ENCODE peak calls at places on chromosomes 11 and 22, in nine cellular contexts. S is NCI-H345; Z is MV-4-11; C is EH; E is KG1; B is activated T-cell treated with anti-CD3 and anti-CD28 coated beads for 48 hours; V is fibroblast of mammary gland; X is sciatic nerve; T is stimulated activated effector memory CD8-positive, alpha-beta T cell treated with anti-CD3 and anti-CD28 coated beads, Interleukin-12 subunit alpha, Interleukin-12 subunit beta, amount 100 ng/mL, for 72 hours. D is an unnamed sample.

GRCh38 chr22:29750559-29750958 is 16.2 kb downstream of the ZMAT5 start:
- DNase-seq in S (no peak), Z (no peak), C (no peak), E (no peak), B (no peak), V (no peak), X (no peak), T (no peak), D (no peak)

GRCh38 chr11:112134473-112134872 is 29.4 kb downstream of the IL18 start:
- DNase-seq in S (no peak), Z (no peak), C (no peak), E (no peak), B (no peak), V (no peak), X (no peak), T (no peak), D (no peak)

GRCh38 chr11:7525424-7525823 is 11.6 kb downstream of the PPFIBP2 start:
- DNase-seq in S (no peak), Z (no peak), C (no peak), E (no peak), B (no peak), V (no peak), X (no peak), T (no peak), D (no peak)

GRCh38 chr11:1734571-1735081 is 15.8 kb downstream of the IFITM10 start:
- DNase-seq in S (no peak), Z (no peak), C (no peak), E (no peak), B (no peak), V (no peak), X (peak; percentile 50), T (no peak), D (no peak)

GRCh38 chr11:76830639-76831312 is 29.9 kb upstream of the ACER3 start:
- DNase-seq in S (peak; percentile 4), Z (no peak), C (peak; percentile 83), E (no peak), B (no peak), V (peak; percentile 63), X (no peak), T (no peak), D (no peak)

GRCh38 chr11:67022961-67023956 is at the start of gene SYT12:
- DNase-seq in S (peak; percentile 22), Z (no peak), C (no peak), E (no peak), B (no peak), V (no peak), X (no peak), T (no peak), D (no peak)

GRCh38 chr11:131982154-131982553 is 611.7 kb downstream of the NTM start:
- DNase-seq in S (no peak), Z (no peak), C (no peak), E (no peak), B (no peak), V (no peak), X (no peak), T (no peak), D (no peak)

GRCh38 chr11:30128269-30128932 is 102.4 kb upstream of the FSHB start:
- DNase-seq in S (no peak), Z (no peak), C (peak; percentile 19), E (no peak), B (no peak), V (peak; percentile 82), X (no peak), T (no peak), D (no peak)

GRCh38 chr22:37242395-37242918 is 1.6 kb downstream of the RAC2 start:
- DNase-seq in S (no peak), Z (peak; percentile 95), C (peak; percentile 46), E (peak; percentile 81), B (peak; percentile 85), V (no peak), X (no peak), T (peak; percentile 65), D (no peak)

GRCh38 chr22:47369431-47370015 is 607.1 kb downstream of the TBC1D22A start:
- DNase-seq in S (no peak), Z (no peak), C (no peak), E (no peak), B (no peak), V (no peak), X (peak; percentile 33), T (no peak), D (no peak)

GRCh38 chr22:47775191-47775590 is 1012.7 kb downstream of the TBC1D22A start:
- DNase-seq in S (no peak), Z (no peak), C (no peak), E (no peak), B (no peak), V (no peak), X (no peak), T (no peak), D (no peak)

GRCh38 chr11:2990617-2991476 is 1.3 kb downstream of the NAP1L4 start:
- DNase-seq in S (no peak), Z (no peak), C (peak; percentile 15), E (peak; percentile 24), B (peak; percentile 35), V (no peak), X (no peak), T (no peak), D (no peak)

GRCh38 chr11:47912843-47913437 is 64.8 kb upstream of the NUP160 start:
- DNase-seq in S (no peak), Z (peak; percentile 13), C (no peak), E (no peak), B (no peak), V (peak; percentile 39), X (no peak), T (no peak), D (no peak)

GRCh38 chr22:26362471-26362870 is 66.6 kb upstream of the ASPHD2 start:
- DNase-seq in S (no peak), Z (no peak), C (peak; percentile 75), E (no peak), B (no peak), V (peak; percentile 68), X (no peak), T (no peak), D (no peak)

GRCh38 chr11:44371706-44372105 is 61.8 kb upstream of the ALX4 start:
- DNase-seq in S (no peak), Z (no peak), C (no peak), E (no peak), B (no peak), V (no peak), X (peak; percentile 10), T (no peak), D (no peak)

GRCh38 chr11:58442136-58442535 is at the start of gene OR5B12:
- DNase-seq in S (no peak), Z (no peak), C (no peak), E (no peak), B (no peak), V (no peak), X (no peak), T (no peak), D (no peak)

GRCh38 chr22:46419754-46420571 is 84.4 kb downstream of the TRMU start:
- DNase-seq in S (no peak), Z (no peak), C (no peak), E (no peak), B (no peak), V (no peak), X (no peak), T (no peak), D (no peak)

GRCh38 chr22:16651217-16651616 is 58.6 kb upstream of the CCT8L2 start:
- DNase-seq in S (no peak), Z (no peak), C (no peak), E (no peak), B (no peak), V (no peak), X (no peak), T (no peak), D (no peak)

GRCh38 chr11:86287468-86287796 is 14.6 kb upstream of the HIKESHI start:
- DNase-seq in S (no peak), Z (no peak), C (no peak), E (no peak), B (no peak), V (no peak), X (no peak), T (no peak), D (no peak)

GRCh38 chr11:11243790-11244469 is 109.1 kb downstream of the CSNK2A3 start:
- DNase-seq in S (peak; percentile 10), Z (peak; percentile 24), C (peak; percentile 29), E (no peak), B (peak; percentile 22), V (no peak), X (no peak), T (no peak), D (peak; percentile 54)

GRCh38 chr11:92852946-92853345 is 116.5 kb upstream of the MTNR1B start:
- DNase-seq in S (peak; percentile 56), Z (no peak), C (no peak), E (no peak), B (no peak), V (no peak), X (no peak), T (no peak), D (peak; percentile 77)

GRCh38 chr22:49351761-49352221 is 475.9 kb downstream of the BRD1 start:
- DNase-seq in S (no peak), Z (no peak), C (no peak), E (no peak), B (no peak), V (no peak), X (peak; percentile 37), T (no peak), D (no peak)

GRCh38 chr22:31253949-31254348 is 38.3 kb downstream of the PIK3IP1 start:
- DNase-seq in S (peak; percentile 4), Z (no peak), C (no peak), E (no peak), B (no peak), V (no peak), X (no peak), T (no peak), D (no peak)

GRCh38 chr22:49090853-49091135 is 736.9 kb downstream of the BRD1 start:
- DNase-seq in S (peak; percentile 65), Z (no peak), C (no peak), E (no peak), B (no peak), V (no peak), X (no peak), T (no peak), D (no peak)

GRCh38 chr11:7577883-7578242 is 64.1 kb downstream of the PPFIBP2 start:
- DNase-seq in S (peak; percentile 5), Z (peak; percentile 68), C (peak; percentile 64), E (peak; percentile 32), B (no peak), V (peak; percentile 50), X (no peak), T (no peak), D (no peak)

GRCh38 chr11:16809901-16810668 is 71.6 kb downstream of the C11orf58 start:
- DNase-seq in S (no peak), Z (peak; percentile 29), C (peak; percentile 43), E (no peak), B (no peak), V (peak; percentile 67), X (peak; percentile 72), T (no peak), D (no peak)

GRCh38 chr11:85815186-85815911 is 4.4 kb upstream of the SYTL2 start:
- DNase-seq in S (no peak), Z (no peak), C (peak; percentile 92), E (no peak), B (no peak), V (peak; percentile 92), X (no peak), T (no peak), D (no peak)

GRCh38 chr11:129331217-129331616 is 44.4 kb upstream of the BARX2 start:
- DNase-seq in S (no peak), Z (no peak), C (no peak), E (no peak), B (no peak), V (peak; percentile 56), X (no peak), T (no peak), D (no peak)

GRCh38 chr11:57514538-57515331 is 767 bp downstream of the SLC43A1 start:
- DNase-seq in S (peak; percentile 7), Z (peak; percentile 51), C (peak; percentile 57), E (peak; percentile 70), B (peak; percentile 43), V (peak; percentile 27), X (peak; percentile 82), T (peak; percentile 30), D (peak; percentile 18)

GRCh38 chr11:3859373-3859881 is 4.0 kb downstream of the STIM1 start:
- DNase-seq in S (no peak), Z (no peak), C (peak; percentile 28), E (no peak), B (no peak), V (no peak), X (no peak), T (no peak), D (no peak)

GRCh38 chr11:129237456-129237855 is 45.3 kb upstream of the ARHGAP32 start:
- DNase-seq in S (no peak), Z (no peak), C (no peak), E (no peak), B (no peak), V (no peak), X (no peak), T (no peak), D (no peak)

D was measured in NCI-H1105.